ENCODE peak calls at places on chromosomes 12 and 14, in four cellular contexts. One of them, this sample, is unnamed.

GRCh38 chr12:53182836-53183235 is 2.1 kb upstream of the CSAD start:
- DNase-seq in gastrocnemius medialis: no peak
- DNase-seq in mesenchymal stem cell: no peak
- DNase-seq in tibial artery: no peak
- DNase-seq in this sample: no peak

GRCh38 chr14:93962701-93963601 is 13.4 kb downstream of the ASB2 start:
- DNase-seq in gastrocnemius medialis: peak; percentile 85
- DNase-seq in mesenchymal stem cell: peak; percentile 53
- DNase-seq in tibial artery: no peak
- DNase-seq in this sample: no peak

GRCh38 chr14:37090026-37090425 is 82.4 kb downstream of the SLC25A21 start:
- DNase-seq in gastrocnemius medialis: no peak
- DNase-seq in mesenchymal stem cell: no peak
- DNase-seq in tibial artery: no peak
- DNase-seq in this sample: no peak

GRCh38 chr14:91155626-91156089 is 41.8 kb downstream of the DGLUCY start:
- DNase-seq in gastrocnemius medialis: no peak
- DNase-seq in mesenchymal stem cell: no peak
- DNase-seq in tibial artery: no peak
- DNase-seq in this sample: no peak

GRCh38 chr12:115620816-115621215 is 656.7 kb downstream of the MED13L start:
- DNase-seq in gastrocnemius medialis: no peak
- DNase-seq in mesenchymal stem cell: no peak
- DNase-seq in tibial artery: no peak
- DNase-seq in this sample: no peak

GRCh38 chr12:90163975-90164374 is 455.3 kb upstream of the ATP2B1 start:
- DNase-seq in gastrocnemius medialis: no peak
- DNase-seq in mesenchymal stem cell: no peak
- DNase-seq in tibial artery: no peak
- DNase-seq in this sample: no peak

GRCh38 chr12:5689773-5690172 is 255.3 kb downstream of the ANO2 start:
- DNase-seq in gastrocnemius medialis: no peak
- DNase-seq in mesenchymal stem cell: no peak
- DNase-seq in tibial artery: no peak
- DNase-seq in this sample: no peak

GRCh38 chr14:64844993-64845536 is 34.6 kb downstream of the SPTB start:
- DNase-seq in gastrocnemius medialis: no peak
- DNase-seq in mesenchymal stem cell: no peak
- DNase-seq in tibial artery: no peak
- DNase-seq in this sample: no peak

GRCh38 chr12:53049582-53050318 is at the start of gene TNS2:
- DNase-seq in gastrocnemius medialis: peak; percentile 91
- DNase-seq in mesenchymal stem cell: peak; percentile 66
- DNase-seq in tibial artery: peak; percentile 95
- DNase-seq in this sample: peak; percentile 82

GRCh38 chr12:120938496-120938895 is 34.3 kb upstream of the SPPL3 start:
- DNase-seq in gastrocnemius medialis: no peak
- DNase-seq in mesenchymal stem cell: no peak
- DNase-seq in tibial artery: no peak
- DNase-seq in this sample: no peak

GRCh38 chr12:120939954-120940353 is 35.8 kb upstream of the SPPL3 start:
- DNase-seq in gastrocnemius medialis: no peak
- DNase-seq in mesenchymal stem cell: no peak
- DNase-seq in tibial artery: no peak
- DNase-seq in this sample: no peak

GRCh38 chr12:120940799-120941198 is 36.6 kb upstream of the SPPL3 start:
- DNase-seq in gastrocnemius medialis: no peak
- DNase-seq in mesenchymal stem cell: peak; percentile 70
- DNase-seq in tibial artery: no peak
- DNase-seq in this sample: no peak

GRCh38 chr12:120941412-120941811 is 36.9 kb upstream of the HNF1A start:
- DNase-seq in gastrocnemius medialis: no peak
- DNase-seq in mesenchymal stem cell: no peak
- DNase-seq in tibial artery: no peak
- DNase-seq in this sample: no peak

GRCh38 chr12:120939523-120939922 is 35.4 kb upstream of the SPPL3 start:
- DNase-seq in gastrocnemius medialis: peak; percentile 33
- DNase-seq in mesenchymal stem cell: no peak
- DNase-seq in tibial artery: peak; percentile 78
- DNase-seq in this sample: peak; percentile 31
- H3K4me1 ChIP-seq in gastrocnemius medialis: no peaks in the 10 kb centered on the region
- H3K4me1 ChIP-seq in mesenchymal stem cell: peaks cover 3% of the 10 kb centered on the region
- H3K4me1 ChIP-seq in tibial artery: no peaks in the 10 kb centered on the region
- H3K4me1 ChIP-seq in this sample: no peaks in the 10 kb centered on the region

GRCh38 chr12:51323966-51324895 is at the start of gene BIN2:
- DNase-seq in gastrocnemius medialis: no peak
- DNase-seq in mesenchymal stem cell: no peak
- DNase-seq in tibial artery: peak; percentile 68
- DNase-seq in this sample: peak; percentile 42
- H3K27ac ChIP-seq in gastrocnemius medialis: no peak within 1 kb of the TSS
- H3K27ac ChIP-seq in mesenchymal stem cell: no peak within 1 kb of the TSS
- H3K27ac ChIP-seq in tibial artery: no peak within 1 kb of the TSS
- H3K27ac ChIP-seq in this sample: no peak within 1 kb of the TSS

GRCh38 chr12:590206-590750 is 73.0 kb downstream of the NINJ2 start:
- DNase-seq in gastrocnemius medialis: no peak
- DNase-seq in mesenchymal stem cell: no peak
- DNase-seq in tibial artery: peak; percentile 24
- DNase-seq in this sample: no peak
- H3K4me1 ChIP-seq in gastrocnemius medialis: peaks cover 12% of the 10 kb centered on the region
- H3K4me1 ChIP-seq in mesenchymal stem cell: peaks cover 2% of the 10 kb centered on the region
- H3K4me1 ChIP-seq in tibial artery: no peaks in the 10 kb centered on the region
- H3K4me1 ChIP-seq in this sample: peaks cover 6% of the 10 kb centered on the region

GRCh38 chr12:58313091-58313855 is 371.9 kb downstream of the ATP23 start:
- DNase-seq in gastrocnemius medialis: no peak
- DNase-seq in mesenchymal stem cell: peak; percentile 89
- DNase-seq in tibial artery: no peak
- DNase-seq in this sample: no peak

GRCh38 chr12:58310828-58311273 is 369.5 kb downstream of the ATP23 start:
- DNase-seq in gastrocnemius medialis: no peak
- DNase-seq in mesenchymal stem cell: peak; percentile 97
- DNase-seq in tibial artery: no peak
- DNase-seq in this sample: no peak

GRCh38 chr12:58310368-58310767 is 369.0 kb downstream of the ATP23 start:
- DNase-seq in gastrocnemius medialis: no peak
- DNase-seq in mesenchymal stem cell: peak; percentile 80
- DNase-seq in tibial artery: no peak
- DNase-seq in this sample: no peak

GRCh38 chr12:58316926-58317325 is 375.6 kb downstream of the ATP23 start:
- DNase-seq in gastrocnemius medialis: no peak
- DNase-seq in mesenchymal stem cell: no peak
- DNase-seq in tibial artery: no peak
- DNase-seq in this sample: no peak

DNA sequence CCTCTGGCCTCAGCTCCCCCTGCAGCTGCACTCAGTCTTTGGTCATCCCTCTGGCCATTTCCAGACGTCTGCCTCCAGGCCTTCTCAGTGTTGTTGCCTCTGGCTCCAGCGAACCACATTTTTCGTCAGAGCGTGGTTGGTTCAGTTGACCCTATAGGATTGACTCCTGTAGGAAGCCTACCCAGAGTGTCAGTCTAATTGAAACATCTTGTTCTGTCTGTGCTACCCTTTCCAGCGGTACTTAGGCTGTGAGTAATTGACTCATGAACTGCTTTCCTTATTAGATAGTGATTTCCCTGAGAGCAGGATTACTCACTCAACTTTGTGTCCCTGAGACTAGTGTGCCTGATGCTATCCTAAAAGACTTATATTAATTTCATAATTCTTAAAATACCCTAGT is 373.2 kb downstream of the ATP23 start:
- DNase-seq in gastrocnemius medialis: no peak
- DNase-seq in mesenchymal stem cell: peak; percentile 90
- DNase-seq in tibial artery: no peak
- DNase-seq in this sample: no peak
- H3K27ac ChIP-seq in gastrocnemius medialis: no peak overlapping the region
- H3K27ac ChIP-seq in mesenchymal stem cell: no peak overlapping the region
- H3K27ac ChIP-seq in tibial artery: no peak overlapping the region
- H3K27ac ChIP-seq in this sample: no peak overlapping the region

GRCh38 chr12:66176105-66176504 is 6.3 kb upstream of the TMBIM4 start:
- DNase-seq in gastrocnemius medialis: no peak
- DNase-seq in mesenchymal stem cell: no peak
- DNase-seq in tibial artery: no peak
- DNase-seq in this sample: no peak
- H3K4me1 ChIP-seq in gastrocnemius medialis: no peaks in the 10 kb centered on the region
- H3K4me1 ChIP-seq in mesenchymal stem cell: no peaks in the 10 kb centered on the region
- H3K4me1 ChIP-seq in tibial artery: no peaks in the 10 kb centered on the region
- H3K4me1 ChIP-seq in this sample: no peaks in the 10 kb centered on the region

GRCh38 chr12:54222609-54223008 is 33.8 kb upstream of the SMUG1 start:
- DNase-seq in gastrocnemius medialis: no peak
- DNase-seq in mesenchymal stem cell: peak; percentile 96
- DNase-seq in tibial artery: no peak
- DNase-seq in this sample: no peak
- H3K27ac ChIP-seq in gastrocnemius medialis: no peak overlapping the region
- H3K27ac ChIP-seq in mesenchymal stem cell: peak overlapping the region; percentile 52
- H3K27ac ChIP-seq in tibial artery: no peak overlapping the region
- H3K27ac ChIP-seq in this sample: no peak overlapping the region